ENCODE peak calls at places on chromosome 17, in six cellular contexts. E, B, X, J, L and F are unnamed samples.

GRCh38 chr17:3385869-3386816 is at the start of gene OR3A2:
- DNase-seq in E (no peak), B (no peak), X (no peak), J (no peak), L (no peak), F (no peak)

GRCh38 chr17:74987909-74988711 is 678 bp downstream of the CDR2L start:
- DNase-seq in E (no peak), B (peak; percentile 85), X (peak; percentile 73), J (no peak), L (peak; percentile 78), F (peak; percentile 95)

GRCh38 chr17:76544123-76544915 is 4.5 kb downstream of the PRCD start:
- DNase-seq in E (no peak), B (peak; percentile 83), X (no peak), J (no peak), L (no peak), F (no peak)

GRCh38 chr17:66445229-66445628 is 142.8 kb downstream of the PRKCA start:
- DNase-seq in E (no peak), B (no peak), X (no peak), J (no peak), L (no peak), F (no peak)

GRCh38 chr17:68514809-68515208 is 2.6 kb downstream of the PRKAR1A start:
- DNase-seq in E (no peak), B (no peak), X (no peak), J (no peak), L (no peak), F (no peak)

GRCh38 chr17:27631409-27631755 is 394 bp downstream of the LGALS9 start:
- DNase-seq in E (no peak), B (no peak), X (no peak), J (no peak), L (no peak), F (no peak)

GRCh38 chr17:65920996-65921395 is 270.9 kb downstream of the CEP112 start:
- DNase-seq in E (no peak), B (no peak), X (no peak), J (no peak), L (no peak), F (no peak)

GRCh38 chr17:82900741-82901140 is 60.9 kb upstream of the ZNF750 start:
- DNase-seq in E (no peak), B (no peak), X (no peak), J (no peak), L (no peak), F (no peak)

GRCh38 chr17:12391468-12391867 is 274.2 kb upstream of the MYOCD start:
- DNase-seq in E (no peak), B (no peak), X (no peak), J (no peak), L (no peak), F (no peak)

GRCh38 chr17:2594657-2595085 is 1.2 kb downstream of the PAFAH1B1 start:
- DNase-seq in E (no peak), B (no peak), X (no peak), J (no peak), L (no peak), F (no peak)

GRCh38 chr17:12545877-12546513 is 119.7 kb upstream of the MYOCD start:
- DNase-seq in E (peak; percentile 55), B (peak; percentile 46), X (no peak), J (peak; percentile 27), L (peak; percentile 19), F (no peak)

GRCh38 chr17:4858880-4859260 is 25.7 kb downstream of the MINK1 start:
- DNase-seq in E (no peak), B (peak; percentile 55), X (no peak), J (no peak), L (peak; percentile 40), F (peak; percentile 81)

GRCh38 chr17:39928868-39929651 is 1.5 kb downstream of the LRRC3C start:
- DNase-seq in E (peak; percentile 65), B (no peak), X (no peak), J (no peak), L (no peak), F (no peak)

GRCh38 chr17:17062866-17063265 is 20.6 kb downstream of the MPRIP start:
- DNase-seq in E (no peak), B (peak; percentile 32), X (no peak), J (no peak), L (no peak), F (peak; percentile 64)

GRCh38 chr17:151886-152859 is 14.8 kb downstream of the SCGB1C2 start:
- DNase-seq in E (no peak), B (peak; percentile 13), X (no peak), J (no peak), L (no peak), F (peak; percentile 44)

GRCh38 chr17:968812-969766 is 10.5 kb downstream of the NXN start:
- DNase-seq in E (no peak), B (no peak), X (no peak), J (no peak), L (no peak), F (no peak)

GRCh38 chr17:32355649-32356377 is 5.9 kb downstream of the ZNF207 start:
- DNase-seq in E (no peak), B (no peak), X (no peak), J (no peak), L (no peak), F (no peak)

GRCh38 chr17:9330140-9330902 is 245.3 kb downstream of the STX8 start:
- DNase-seq in E (no peak), B (no peak), X (no peak), J (no peak), L (no peak), F (no peak)

GRCh38 chr17:75683467-75684041 is 16.4 kb downstream of the SAP30BP start:
- DNase-seq in E (peak; percentile 81), B (no peak), X (no peak), J (no peak), L (no peak), F (no peak)

GRCh38 chr17:80793421-80793820 is 198.2 kb upstream of the CHMP6 start:
- DNase-seq in E (no peak), B (no peak), X (no peak), J (no peak), L (no peak), F (peak; percentile 61)

GRCh38 chr17:80793851-80794267 is 197.8 kb upstream of the CHMP6 start:
- DNase-seq in E (no peak), B (no peak), X (no peak), J (no peak), L (no peak), F (peak; percentile 50)

GRCh38 chr17:80790981-80791742 is 200.5 kb upstream of the CHMP6 start:
- DNase-seq in E (no peak), B (no peak), X (no peak), J (no peak), L (no peak), F (peak; percentile 8)

GRCh38 chr17:80791758-80792284 is 199.8 kb upstream of the CHMP6 start:
- DNase-seq in E (peak; percentile 92), B (peak; percentile 61), X (peak; percentile 40), J (no peak), L (peak; percentile 55), F (peak; percentile 93)

DNA sequence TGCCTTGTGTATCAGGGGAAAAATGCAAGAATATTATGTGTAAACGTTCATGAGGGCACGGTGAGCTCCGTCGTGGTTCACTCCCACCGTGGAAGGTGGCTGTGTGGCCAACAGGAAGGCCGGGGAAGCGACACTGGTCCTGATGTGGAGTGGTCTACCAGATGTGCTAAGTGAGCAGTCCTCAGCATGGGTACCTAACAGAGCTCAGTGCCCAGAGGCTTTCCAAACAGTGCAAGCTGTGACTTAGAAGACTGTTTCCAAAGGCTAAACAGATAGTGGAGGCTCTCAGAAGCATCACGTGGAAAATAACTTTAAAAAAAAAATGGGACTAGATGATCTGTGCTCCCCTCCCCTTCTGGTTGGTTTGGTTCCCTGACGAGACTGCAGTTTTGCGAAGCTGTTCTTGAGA is 199.3 kb upstream of the CHMP6 start:
- DNase-seq in E (peak; percentile 25), B (no peak), X (no peak), J (no peak), L (no peak), F (peak; percentile 69)
- TF ChIP-seq CTCF in E (no peak), B (no peak), X (no peak), J (no peak), L (no peak), F (no peak)

GRCh38 chr17:72717676-72718075 is 374.8 kb downstream of the SLC39A11 start:
- DNase-seq in E (no peak), B (no peak), X (no peak), J (no peak), L (no peak), F (no peak)

GRCh38 chr17:72713701-72714100 is 378.8 kb downstream of the SLC39A11 start:
- DNase-seq in E (no peak), B (no peak), X (no peak), J (no peak), L (no peak), F (no peak)

GRCh38 chr17:72717276-72717675 is 375.2 kb downstream of the SLC39A11 start:
- DNase-seq in E (no peak), B (no peak), X (no peak), J (no peak), L (no peak), F (no peak)

GRCh38 chr17:72714357-72714966 is 378.0 kb downstream of the SLC39A11 start:
- DNase-seq in E (no peak), B (no peak), X (no peak), J (no peak), L (no peak), F (no peak)

DNA sequence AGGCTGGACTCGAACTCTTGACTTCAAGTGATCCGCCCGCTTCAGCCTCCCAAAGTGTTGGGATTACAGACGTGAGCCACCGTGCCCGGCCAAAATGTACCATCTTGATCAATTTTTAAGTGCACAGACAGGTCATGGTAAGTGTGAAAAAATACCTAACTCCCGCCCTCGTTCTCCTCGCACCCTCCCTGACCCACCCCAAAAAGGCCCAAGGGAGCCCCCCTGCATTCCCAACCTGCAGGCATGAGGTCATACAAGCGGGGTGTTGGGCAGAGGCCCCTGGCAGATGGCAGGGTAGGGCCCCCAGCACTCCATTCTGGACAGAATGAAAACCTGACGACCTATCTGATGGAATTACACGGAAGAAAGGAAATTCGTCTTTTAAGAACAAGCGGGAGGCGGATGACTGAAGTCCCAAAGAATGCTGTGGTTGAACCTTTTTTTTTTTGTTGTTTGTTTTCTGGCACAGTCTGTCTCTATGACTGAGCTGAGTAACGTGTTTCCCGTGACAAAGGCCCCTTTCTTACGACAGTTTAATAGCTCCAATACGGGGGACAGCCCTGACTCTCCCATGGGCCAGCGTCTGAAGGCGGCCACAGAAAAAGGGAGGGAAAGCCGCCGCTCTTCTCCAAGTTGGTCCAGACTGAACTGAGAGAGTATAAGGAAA is 376.4 kb downstream of the SLC39A11 start:
- DNase-seq in E (peak; percentile 93), B (no peak), X (peak; percentile 52), J (no peak), L (no peak), F (no peak)
- TF ChIP-seq EP300 in E (peak; percentile 98), B (no peak), X (peak; percentile 94), J (no peak), L (no peak), F (no peak)

DNA sequence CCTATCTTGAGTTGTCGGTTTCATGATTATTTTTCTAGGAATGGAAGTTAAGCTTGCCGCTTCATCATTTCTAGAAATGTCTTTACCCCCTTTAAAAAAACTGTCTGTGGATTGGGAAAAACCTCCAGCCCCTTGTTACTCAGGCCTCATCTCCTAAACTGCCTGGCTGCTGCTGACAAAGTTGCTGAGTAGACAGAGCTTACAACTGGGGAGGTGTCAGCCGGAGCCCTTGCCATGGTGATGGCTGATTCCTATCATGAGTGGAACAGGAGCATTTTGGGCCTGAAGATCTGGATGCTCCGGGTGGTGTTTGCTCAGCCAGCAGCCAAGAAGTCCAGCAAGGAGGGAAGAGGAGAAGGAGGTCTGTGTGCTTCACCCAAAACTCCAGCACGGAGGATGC is 243.3 kb downstream of the ENGASE start:
- DNase-seq in E (no peak), B (no peak), X (no peak), J (no peak), L (no peak), F (no peak)
- TF ChIP-seq CTCF in E (no peak), B (no peak), X (no peak), J (no peak), L (no peak), F (no peak)

GRCh38 chr17:63378411-63379076 is 67.6 kb downstream of the CYB561 start:
- DNase-seq in E (no peak), B (no peak), X (no peak), J (no peak), L (no peak), F (no peak)
- TF ChIP-seq EP300 in E (no peak), B (no peak), X (no peak), J (no peak), L (no peak), F (no peak)